ENCODE peak calls at places on chromosome 3, in seven cellular contexts. I is SK-N-SH, Y is neural progenitor cell, V is OCI-LY7, P is MM.1S, N is PC-3, R is hepatocyte. H is an unnamed sample.

GRCh38 chr3:196968233-196969000 is at the start of gene PIGZ:
- DNase-seq in I (peak), Y (peak), P (peak), N (peak), R (peak), V (peak), H (peak)

GRCh38 chr3:183369117-183369516 is 59.3 kb downstream of the MCF2L2 start:
- DNase-seq in V (no peak), P (no peak), R (no peak), Y (no peak), I (no peak), N (no peak), H (no peak)

GRCh38 chr3:9168230-9168629 is 81.2 kb downstream of the SRGAP3 start:
- DNase-seq in Y (peak), V (peak), I (no peak), N (no peak), R (peak), P (peak), H (peak)

GRCh38 chr3:86993704-86994103 is 2.8 kb upstream of the VGLL3 start:
- DNase-seq in Y (no peak), V (no peak), R (no peak), I (no peak), P (no peak), N (peak), H (no peak)

GRCh38 chr3:65878831-65879230 is 159.9 kb downstream of the MAGI1 start:
- DNase-seq in Y (no peak), P (no peak), N (no peak), I (no peak), V (no peak), R (no peak), H (peak)

GRCh38 chr3:26259166-26259565 is 363.4 kb upstream of the LRRC3B start:
- DNase-seq in V (no peak), I (no peak), N (no peak), Y (no peak), R (no peak), P (no peak), H (no peak)

GRCh38 chr3:178536271-178537079 is at the start of gene KCNMB2:
- DNase-seq in I (no peak), Y (peak), P (peak), V (no peak), R (peak), N (no peak), H (peak)

GRCh38 chr3:186088335-186088734 is 20.6 kb downstream of the ETV5 start:
- DNase-seq in N (no peak), I (no peak), V (no peak), R (no peak), P (no peak), Y (no peak), H (no peak)

GRCh38 chr3:57706462-57706861 is 13.6 kb upstream of the DENND6A start:
- DNase-seq in P (no peak), I (no peak), R (peak), N (peak), Y (no peak), V (no peak), H (no peak)

GRCh38 chr3:153151037-153151436 is 11.0 kb upstream of the RAP2B start:
- DNase-seq in I (no peak), P (no peak), Y (no peak), R (no peak), V (no peak), N (no peak), H (no peak)

GRCh38 chr3:129121016-129121791 is 400 bp downstream of the RAB43 start:
- DNase-seq in P (no peak), R (peak), V (peak), N (no peak), Y (peak), I (peak), H (peak)

GRCh38 chr3:154060606-154061380 is 60.4 kb upstream of the ARHGEF26 start:
- DNase-seq in I (no peak), R (peak), V (no peak), P (no peak), Y (no peak), N (no peak), H (peak)

GRCh38 chr3:50226888-50227389 is 9.1 kb upstream of the GNAI2 start:
- DNase-seq in I (no peak), Y (no peak), R (no peak), V (peak), N (peak), P (peak), H (no peak)

GRCh38 chr3:160027541-160028195 is 39.0 kb downstream of the IL12A start:
- DNase-seq in N (peak), P (peak), R (peak), Y (no peak), V (no peak), I (no peak), H (no peak)

GRCh38 chr3:65436580-65436979 is 602.1 kb downstream of the MAGI1 start:
- DNase-seq in Y (peak), I (peak), V (peak), R (peak), N (peak), P (peak), H (peak)

GRCh38 chr3:192914873-192915272 is 2.8 kb downstream of the MB21D2 start:
- DNase-seq in P (no peak), N (no peak), Y (no peak), I (no peak), V (no peak), R (no peak), H (no peak)

GRCh38 chr3:172537521-172538158 is 14.4 kb upstream of the TNFSF10 start:
- DNase-seq in N (no peak), P (no peak), I (no peak), R (no peak), Y (no peak), V (no peak), H (no peak)

GRCh38 chr3:172536505-172536904 is 13.3 kb upstream of the TNFSF10 start:
- DNase-seq in N (peak), V (no peak), Y (no peak), P (no peak), R (no peak), I (no peak), H (peak)

GRCh38 chr3:172538368-172539264 is 15.4 kb upstream of the TNFSF10 start:
- DNase-seq in R (no peak), I (no peak), V (no peak), P (no peak), Y (no peak), N (no peak), H (no peak)

GRCh38 chr3:172536993-172537419 is 13.8 kb upstream of the TNFSF10 start:
- DNase-seq in P (no peak), R (no peak), I (no peak), N (no peak), Y (no peak), V (no peak), H (no peak)

GRCh38 chr3:172539273-172539672 is 16.0 kb upstream of the TNFSF10 start:
- DNase-seq in Y (no peak), P (no peak), R (no peak), I (no peak), N (no peak), V (no peak), H (no peak)
- TF ChIP-seq EZH2phosphoT487 in Y (no peak), P (no peak), R (no peak), I (no peak), N (no peak), V (no peak), H (no peak)

DNA sequence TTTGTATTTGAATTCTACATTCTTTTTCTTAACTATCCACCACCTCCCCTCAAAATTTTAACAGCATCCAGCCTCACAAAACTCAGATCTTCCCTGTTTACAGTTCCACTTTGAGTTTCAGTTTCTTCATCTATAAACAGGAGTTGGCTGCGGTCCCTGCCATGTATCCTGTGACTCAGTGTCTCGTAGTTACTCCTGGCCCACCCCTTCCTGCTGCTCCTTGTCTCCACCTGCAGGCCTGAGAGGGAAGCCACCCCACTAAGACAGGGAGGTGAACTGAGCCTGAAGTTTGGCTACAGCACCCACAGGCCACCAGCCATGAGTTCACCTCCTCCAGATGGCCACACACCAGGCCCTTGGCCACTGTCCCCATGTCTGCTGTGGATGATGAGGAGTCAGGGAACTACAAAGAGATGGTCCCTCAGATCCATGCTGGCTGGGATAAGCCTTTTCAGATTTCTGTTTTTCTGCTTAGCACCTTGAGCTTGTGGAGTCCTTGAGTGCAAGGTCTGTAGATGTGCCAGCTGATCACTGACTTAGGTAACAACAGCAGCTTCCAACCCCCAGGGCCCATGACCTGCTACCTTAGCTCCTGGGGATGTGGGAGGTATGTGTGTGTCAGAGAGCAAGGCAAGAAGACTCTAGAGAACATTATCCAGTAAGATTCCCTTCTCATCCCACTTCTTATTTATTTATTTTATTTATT is 37.5 kb downstream of the CD86 start:
- DNase-seq in I (no peak), N (peak), P (peak), R (peak), V (peak), Y (no peak), H (peak)
- TF ChIP-seq CTCF in I (peak), N (peak), P (peak), R (peak), V (peak), Y (peak), H (peak)

GRCh38 chr3:43296565-43296964 is 10.2 kb downstream of the SNRK start:
- DNase-seq in P (peak), V (peak), R (no peak), I (no peak), N (peak), Y (no peak), H (no peak)

GRCh38 chr3:43302116-43302880 is 16.0 kb downstream of the SNRK start:
- DNase-seq in P (no peak), R (no peak), V (no peak), Y (no peak), N (no peak), I (no peak), H (no peak)

GRCh38 chr3:43298292-43298691 is 12.0 kb downstream of the SNRK start:
- DNase-seq in R (no peak), N (no peak), P (no peak), Y (no peak), V (no peak), I (no peak), H (no peak)

GRCh38 chr3:43294975-43295374 is 8.6 kb downstream of the SNRK start:
- DNase-seq in I (no peak), R (no peak), Y (no peak), P (no peak), N (no peak), V (no peak), H (no peak)

GRCh38 chr3:43298761-43299160 is 12.4 kb downstream of the SNRK start:
- DNase-seq in N (no peak), P (no peak), I (no peak), R (no peak), Y (no peak), V (no peak), H (no peak)
- TF ChIP-seq EZH2phosphoT487 in N (no peak), P (no peak), I (no peak), R (no peak), Y (no peak), V (no peak), H (no peak)

GRCh38 chr3:107410606-107411005 is 33.4 kb downstream of the CCDC54 start:
- DNase-seq in V (no peak), P (no peak), Y (no peak), I (no peak), R (no peak), N (no peak), H (no peak)

GRCh38 chr3:107411779-107412178 is 34.5 kb downstream of the CCDC54 start:
- DNase-seq in P (no peak), I (no peak), N (no peak), V (no peak), Y (no peak), R (no peak), H (no peak)

GRCh38 chr3:107412376-107412775 is 35.1 kb downstream of the CCDC54 start:
- DNase-seq in N (peak), P (no peak), Y (no peak), I (no peak), V (no peak), R (no peak), H (no peak)

GRCh38 chr3:107414325-107414964 is 37.2 kb downstream of the CCDC54 start:
- DNase-seq in N (no peak), I (no peak), R (no peak), Y (no peak), V (no peak), P (peak), H (no peak)

GRCh38 chr3:107413264-107413663 is 36.0 kb downstream of the CCDC54 start:
- DNase-seq in Y (no peak), V (no peak), N (no peak), P (no peak), I (no peak), R (no peak), H (peak)
- TF ChIP-seq CTCF in Y (no peak), V (no peak), N (no peak), P (no peak), I (no peak), R (no peak), H (peak)

GRCh38 chr3:111956995-111957736 is 21.7 kb upstream of the ABHD10 start:
- DNase-seq in V (no peak), R (no peak), N (no peak), I (no peak), P (no peak), Y (peak), H (peak)
- TF ChIP-seq EZH2phosphoT487 in V (no peak), R (no peak), N (no peak), I (no peak), P (no peak), Y (peak), H (no peak)

GRCh38 chr3:123907720-123908119 is 23.6 kb upstream of the MYLK start:
- DNase-seq in N (no peak), Y (no peak), I (no peak), P (no peak), R (no peak), V (no peak), H (peak)
- TF ChIP-seq CTCF in N (peak), Y (peak), I (no peak), P (peak), R (no peak), V (peak), H (peak)